ENCODE peak calls at places on chromosomes 16 and 17, in seven cellular contexts. One of them, this sample, is unnamed.

GRCh38 chr17:41307647-41308046 is 1.5 kb downstream of the KRTAP16-1 start:
- DNase-seq in right atrium auricular region: no peak
- DNase-seq in A549: no peak
- DNase-seq in astrocyte: peak
- DNase-seq in breast epithelium: no peak
- DNase-seq in AG09309: peak
- DNase-seq in AG10803: peak
- DNase-seq in this sample: no peak

GRCh38 chr17:29145289-29146058 is 34.7 kb downstream of the MYO18A start:
- DNase-seq in right atrium auricular region: peak
- DNase-seq in A549: peak
- DNase-seq in astrocyte: peak
- DNase-seq in breast epithelium: peak
- DNase-seq in AG09309: no peak
- DNase-seq in AG10803: peak
- DNase-seq in this sample: peak

GRCh38 chr17:50375858-50376538 is 3.0 kb downstream of the EME1 start:
- DNase-seq in right atrium auricular region: no peak
- DNase-seq in A549: no peak
- DNase-seq in astrocyte: no peak
- DNase-seq in breast epithelium: no peak
- DNase-seq in AG09309: no peak
- DNase-seq in AG10803: no peak
- DNase-seq in this sample: no peak

GRCh38 chr17:39939588-39940419 is 12.3 kb downstream of the LRRC3C start:
- DNase-seq in right atrium auricular region: no peak
- DNase-seq in A549: peak
- DNase-seq in astrocyte: peak
- DNase-seq in breast epithelium: no peak
- DNase-seq in AG09309: peak
- DNase-seq in AG10803: peak
- DNase-seq in this sample: peak

GRCh38 chr16:81616321-81617020 is 162.6 kb upstream of the PLCG2 start:
- DNase-seq in right atrium auricular region: no peak
- DNase-seq in A549: no peak
- DNase-seq in astrocyte: peak
- DNase-seq in breast epithelium: no peak
- DNase-seq in AG09309: no peak
- DNase-seq in AG10803: peak
- DNase-seq in this sample: no peak

GRCh38 chr17:7558544-7559306 is at the start of gene TNFSF13:
- DNase-seq in right atrium auricular region: no peak
- DNase-seq in A549: no peak
- DNase-seq in astrocyte: no peak
- DNase-seq in breast epithelium: peak
- DNase-seq in AG09309: no peak
- DNase-seq in AG10803: no peak
- DNase-seq in this sample: no peak

GRCh38 chr16:66687906-66688625 is 8.5 kb downstream of the CMTM4 start:
- DNase-seq in right atrium auricular region: no peak
- DNase-seq in A549: no peak
- DNase-seq in astrocyte: no peak
- DNase-seq in breast epithelium: no peak
- DNase-seq in AG09309: no peak
- DNase-seq in AG10803: no peak
- DNase-seq in this sample: no peak

GRCh38 chr17:83178533-83179201 is 99.3 kb downstream of the METRNL start:
- DNase-seq in right atrium auricular region: peak
- DNase-seq in A549: no peak
- DNase-seq in astrocyte: no peak
- DNase-seq in breast epithelium: peak
- DNase-seq in AG09309: no peak
- DNase-seq in AG10803: no peak
- DNase-seq in this sample: no peak

GRCh38 chr17:51298508-51299371 is 38.4 kb downstream of the UTP18 start:
- DNase-seq in right atrium auricular region: no peak
- DNase-seq in A549: peak
- DNase-seq in astrocyte: peak
- DNase-seq in breast epithelium: no peak
- DNase-seq in AG09309: no peak
- DNase-seq in AG10803: peak
- DNase-seq in this sample: peak

GRCh38 chr16:60206511-60206910 is 1472.4 kb upstream of the GOT2 start:
- DNase-seq in right atrium auricular region: no peak
- DNase-seq in A549: no peak
- DNase-seq in astrocyte: no peak
- DNase-seq in breast epithelium: no peak
- DNase-seq in AG09309: no peak
- DNase-seq in AG10803: no peak
- DNase-seq in this sample: no peak

GRCh38 chr17:49986396-49987289 is 8.4 kb downstream of the DLX3 start:
- DNase-seq in right atrium auricular region: no peak
- DNase-seq in A549: no peak
- DNase-seq in astrocyte: no peak
- DNase-seq in breast epithelium: no peak
- DNase-seq in AG09309: no peak
- DNase-seq in AG10803: no peak
- DNase-seq in this sample: no peak

GRCh38 chr16:88993006-88993787 is 16.2 kb upstream of the CBFA2T3 start:
- DNase-seq in right atrium auricular region: no peak
- DNase-seq in A549: no peak
- DNase-seq in astrocyte: no peak
- DNase-seq in breast epithelium: no peak
- DNase-seq in AG09309: no peak
- DNase-seq in AG10803: no peak
- DNase-seq in this sample: no peak

GRCh38 chr17:65901394-65901793 is 290.5 kb downstream of the CEP112 start:
- DNase-seq in right atrium auricular region: no peak
- DNase-seq in A549: no peak
- DNase-seq in astrocyte: no peak
- DNase-seq in breast epithelium: no peak
- DNase-seq in AG09309: no peak
- DNase-seq in AG10803: no peak
- DNase-seq in this sample: no peak

GRCh38 chr16:28609631-28610594 is at the start of gene SULT1A1:
- DNase-seq in right atrium auricular region: peak
- DNase-seq in A549: no peak
- DNase-seq in astrocyte: no peak
- DNase-seq in breast epithelium: peak
- DNase-seq in AG09309: no peak
- DNase-seq in AG10803: no peak
- DNase-seq in this sample: peak

GRCh38 chr16:907819-908218 is 63.0 kb downstream of the LMF1 start:
- DNase-seq in right atrium auricular region: no peak
- DNase-seq in A549: no peak
- DNase-seq in astrocyte: no peak
- DNase-seq in breast epithelium: no peak
- DNase-seq in AG09309: no peak
- DNase-seq in AG10803: no peak
- DNase-seq in this sample: no peak

GRCh38 chr16:5073279-5073629 is 1.6 kb downstream of the ALG1 start:
- DNase-seq in right atrium auricular region: no peak
- DNase-seq in A549: no peak
- DNase-seq in astrocyte: peak
- DNase-seq in breast epithelium: no peak
- DNase-seq in AG09309: no peak
- DNase-seq in AG10803: peak
- DNase-seq in this sample: peak

GRCh38 chr17:75271955-75272847 is 1.2 kb upstream of the MIF4GD start:
- DNase-seq in right atrium auricular region: no peak
- DNase-seq in A549: peak
- DNase-seq in astrocyte: no peak
- DNase-seq in breast epithelium: no peak
- DNase-seq in AG09309: no peak
- DNase-seq in AG10803: peak
- DNase-seq in this sample: no peak

GRCh38 chr17:82754297-82755208 is 2.7 kb downstream of the TBCD start:
- DNase-seq in right atrium auricular region: no peak
- DNase-seq in A549: peak
- DNase-seq in astrocyte: peak
- DNase-seq in breast epithelium: no peak
- DNase-seq in AG09309: no peak
- DNase-seq in AG10803: no peak
- DNase-seq in this sample: peak

GRCh38 chr17:75525806-75526554 is 483 bp downstream of the LLGL2 start:
- DNase-seq in right atrium auricular region: no peak
- DNase-seq in A549: no peak
- DNase-seq in astrocyte: no peak
- DNase-seq in breast epithelium: no peak
- DNase-seq in AG09309: no peak
- DNase-seq in AG10803: no peak
- DNase-seq in this sample: no peak

GRCh38 chr17:42509916-42510315 is 26.1 kb upstream of the NAGLU start:
- DNase-seq in right atrium auricular region: no peak
- DNase-seq in A549: no peak
- DNase-seq in astrocyte: no peak
- DNase-seq in breast epithelium: no peak
- DNase-seq in AG09309: no peak
- DNase-seq in AG10803: no peak
- DNase-seq in this sample: no peak

GRCh38 chr17:16214190-16215001 is 938 bp downstream of the NCOR1 start:
- DNase-seq in right atrium auricular region: no peak
- DNase-seq in A549: no peak
- DNase-seq in astrocyte: no peak
- DNase-seq in breast epithelium: no peak
- DNase-seq in AG09309: no peak
- DNase-seq in AG10803: peak
- DNase-seq in this sample: peak

GRCh38 chr17:16215965-16216316 is 607 bp upstream of the NCOR1 start:
- DNase-seq in right atrium auricular region: no peak
- DNase-seq in A549: no peak
- DNase-seq in astrocyte: no peak
- DNase-seq in breast epithelium: no peak
- DNase-seq in AG09309: no peak
- DNase-seq in AG10803: peak
- DNase-seq in this sample: peak

GRCh38 chr17:16215002-16215272 is 397 bp downstream of the NCOR1 start:
- DNase-seq in right atrium auricular region: no peak
- DNase-seq in A549: peak
- DNase-seq in astrocyte: no peak
- DNase-seq in breast epithelium: no peak
- DNase-seq in AG09309: no peak
- DNase-seq in AG10803: peak
- DNase-seq in this sample: peak

GRCh38 chr17:16215273-16215964 is at the start of gene NCOR1:
- DNase-seq in right atrium auricular region: peak
- DNase-seq in A549: peak
- DNase-seq in astrocyte: peak
- DNase-seq in breast epithelium: peak
- DNase-seq in AG09309: peak
- DNase-seq in AG10803: peak
- DNase-seq in this sample: peak

DNA sequence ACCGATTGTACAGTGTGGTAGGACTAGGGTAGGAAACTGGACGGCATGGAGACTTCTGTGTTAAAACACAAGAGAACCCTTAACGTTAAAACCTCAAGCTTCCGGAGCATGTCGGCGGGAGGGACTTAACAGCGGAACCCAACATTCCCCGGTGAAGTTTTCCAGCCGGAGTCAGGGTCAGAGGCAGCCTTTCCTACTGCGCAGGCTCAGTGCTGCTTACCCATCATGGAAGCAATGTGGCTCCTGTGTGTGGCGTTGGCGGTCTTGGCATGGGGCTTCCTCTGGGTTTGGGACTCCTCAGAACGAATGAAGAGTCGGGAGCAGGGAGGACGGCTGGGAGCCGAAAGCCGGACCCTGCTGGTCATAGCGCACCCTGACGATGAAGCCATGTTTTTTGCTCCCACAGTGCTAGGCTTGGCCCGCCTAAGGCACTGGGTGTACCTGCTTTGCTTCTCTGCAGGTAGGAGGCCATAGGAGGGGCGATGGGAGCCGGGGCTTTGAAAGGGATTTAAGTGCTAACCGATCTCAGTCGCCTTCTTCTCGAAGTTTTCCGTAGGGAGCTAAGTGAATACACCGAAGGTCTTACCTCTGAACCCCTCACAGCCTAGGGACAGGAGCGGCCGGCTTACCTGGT is at the start of gene PIGL:
- DNase-seq in right atrium auricular region: peak
- DNase-seq in A549: peak
- DNase-seq in astrocyte: peak
- DNase-seq in breast epithelium: peak
- DNase-seq in AG09309: peak
- DNase-seq in AG10803: peak
- DNase-seq in this sample: peak
- TF ChIP-seq CTCF in right atrium auricular region: no peak
- TF ChIP-seq CTCF in A549: no peak
- TF ChIP-seq CTCF in astrocyte: no peak
- TF ChIP-seq CTCF in breast epithelium: no peak
- TF ChIP-seq CTCF in AG09309: no peak
- TF ChIP-seq CTCF in AG10803: peak
- TF ChIP-seq CTCF in this sample: peak

GRCh38 chr17:81398170-81398854 is 3.1 kb downstream of the BAHCC1 start:
- DNase-seq in right atrium auricular region: no peak
- DNase-seq in A549: peak
- DNase-seq in astrocyte: peak
- DNase-seq in breast epithelium: no peak
- DNase-seq in AG09309: no peak
- DNase-seq in AG10803: peak
- DNase-seq in this sample: no peak
- H3K4me3 ChIP-seq in right atrium auricular region: peak
- H3K4me3 ChIP-seq in A549: peak
- H3K4me3 ChIP-seq in astrocyte: peak
- H3K4me3 ChIP-seq in breast epithelium: peak
- H3K4me3 ChIP-seq in AG09309: peak
- H3K4me3 ChIP-seq in AG10803: peak
- H3K4me3 ChIP-seq in this sample: peak

DNA sequence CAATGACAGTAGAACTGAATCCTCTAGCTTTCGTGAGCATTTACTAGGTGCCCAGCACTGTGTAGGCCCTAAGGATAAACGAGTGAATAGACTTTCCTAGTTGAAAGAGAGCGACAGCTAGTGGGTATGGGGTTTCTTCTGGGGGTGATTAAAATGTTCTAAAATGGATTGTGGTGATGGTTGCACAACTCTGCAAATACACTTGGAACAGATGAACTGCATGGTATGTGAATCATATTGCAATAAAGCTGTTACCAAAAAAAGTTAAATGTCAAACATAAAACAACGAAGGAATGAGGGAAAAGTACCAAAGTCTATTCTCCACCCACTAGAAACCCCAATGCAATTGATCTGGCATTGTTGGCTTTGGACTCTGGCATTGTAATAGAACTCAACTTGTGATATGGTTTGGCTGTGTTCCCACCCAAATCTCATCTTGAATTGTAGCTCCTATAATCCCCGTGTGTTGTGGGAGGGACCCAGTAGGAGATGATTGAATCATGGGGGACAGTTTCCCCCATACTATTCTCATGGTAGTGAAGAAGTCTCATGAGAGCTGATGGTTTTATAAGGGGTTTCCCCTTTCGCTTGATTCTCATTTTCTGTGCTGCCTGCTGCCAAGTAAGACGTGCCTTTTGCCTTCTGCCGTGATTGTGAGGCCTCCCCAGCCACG is 70.5 kb downstream of the MARF1 start:
- DNase-seq in right atrium auricular region: no peak
- DNase-seq in A549: no peak
- DNase-seq in astrocyte: peak
- DNase-seq in breast epithelium: no peak
- DNase-seq in AG09309: peak
- DNase-seq in AG10803: peak
- DNase-seq in this sample: peak
- TF ChIP-seq CTCF in right atrium auricular region: no peak
- TF ChIP-seq CTCF in A549: no peak
- TF ChIP-seq CTCF in astrocyte: no peak
- TF ChIP-seq CTCF in breast epithelium: no peak
- TF ChIP-seq CTCF in AG09309: no peak
- TF ChIP-seq CTCF in AG10803: peak
- TF ChIP-seq CTCF in this sample: no peak

GRCh38 chr16:21644674-21645073 is 7.7 kb downstream of the IGSF6 start:
- DNase-seq in right atrium auricular region: no peak
- DNase-seq in A549: no peak
- DNase-seq in astrocyte: no peak
- DNase-seq in breast epithelium: no peak
- DNase-seq in AG09309: no peak
- DNase-seq in AG10803: no peak
- DNase-seq in this sample: no peak
- H3K4me3 ChIP-seq in right atrium auricular region: no peak
- H3K4me3 ChIP-seq in A549: no peak
- H3K4me3 ChIP-seq in astrocyte: no peak
- H3K4me3 ChIP-seq in breast epithelium: no peak
- H3K4me3 ChIP-seq in AG09309: no peak
- H3K4me3 ChIP-seq in AG10803: no peak
- H3K4me3 ChIP-seq in this sample: no peak